ENCODE peak calls at places on chromosome 18, in five cellular contexts. L is AG20443, J is glutamatergic neuron, D is SJSA1, A is right cardiac atrium. I is an unnamed sample.

GRCh38 chr18:75203456-75204261 is 5.3 kb downstream of the PTGR3 start:
- DNase-seq in L (peak), D (no peak), J (no peak), A (peak), I (no peak)

GRCh38 chr18:70293166-70293565 is 4.3 kb downstream of the SOCS6 start:
- DNase-seq in L (no peak), J (no peak), A (no peak), D (no peak), I (no peak)

GRCh38 chr18:63472380-63472779 is 4.4 kb upstream of the SERPINB5 start:
- DNase-seq in J (no peak), D (no peak), A (no peak), L (no peak), I (peak)

GRCh38 chr18:58562999-58563667 is 65.8 kb downstream of the ALPK2 start:
- DNase-seq in J (no peak), A (no peak), L (no peak), D (no peak), I (no peak)

GRCh38 chr18:68660355-68661183 is 54.3 kb downstream of the TMX3 start:
- DNase-seq in A (no peak), D (no peak), L (peak), J (no peak), I (no peak)

GRCh38 chr18:60732146-60732545 is 359.6 kb upstream of the MC4R start:
- DNase-seq in D (no peak), A (no peak), J (no peak), L (no peak), I (no peak)

GRCh38 chr18:59779979-59780378 is 82.8 kb upstream of the CCBE1 start:
- DNase-seq in J (no peak), A (no peak), L (peak), D (no peak), I (no peak)

GRCh38 chr18:36638224-36638623 is 190.6 kb downstream of the TPGS2 start:
- DNase-seq in A (no peak), D (no peak), J (no peak), L (no peak), I (no peak)

GRCh38 chr18:48084858-48085257 is 154.4 kb upstream of the SMAD2 start:
- DNase-seq in A (no peak), D (no peak), J (no peak), L (no peak), I (peak)

GRCh38 chr18:60861575-60861974 is 471.7 kb upstream of the CDH20 start:
- DNase-seq in D (no peak), J (no peak), L (no peak), A (no peak), I (no peak)

GRCh38 chr18:40338284-40338683 is 1616.8 kb upstream of the PIK3C3 start:
- DNase-seq in J (no peak), L (no peak), A (no peak), D (no peak), I (no peak)

GRCh38 chr18:10290244-10291240 is 163.9 kb upstream of the APCDD1 start:
- DNase-seq in D (no peak), A (no peak), L (no peak), J (no peak), I (no peak)

GRCh38 chr18:14914771-14915170 is 166.8 kb downstream of the ANKRD30B start:
- DNase-seq in J (no peak), L (peak), D (no peak), A (no peak), I (no peak)

GRCh38 chr18:35852786-35853185 is 119.7 kb upstream of the RMP24 start:
- DNase-seq in D (no peak), J (no peak), A (no peak), L (no peak), I (no peak)

GRCh38 chr18:37429768-37430167 is 135.8 kb downstream of the CELF4 start:
- DNase-seq in D (no peak), A (no peak), J (no peak), L (no peak), I (no peak)

GRCh38 chr18:75896865-75897264 is 469.4 kb upstream of the SMIM21 start:
- DNase-seq in D (no peak), A (no peak), L (peak), J (no peak), I (peak)

GRCh38 chr18:45588284-45588683 is 27.0 kb upstream of the SLC14A2 start:
- DNase-seq in A (no peak), J (no peak), L (no peak), D (peak), I (no peak)

GRCh38 chr18:35875566-35875965 is 96.9 kb upstream of the RMP24 start:
- DNase-seq in J (no peak), A (no peak), L (no peak), D (no peak), I (no peak)

GRCh38 chr18:7414459-7414858 is 152.7 kb upstream of the PTPRM start:
- DNase-seq in D (no peak), A (no peak), J (no peak), L (no peak), I (no peak)

GRCh38 chr18:57533399-57533884 is 53.1 kb downstream of the FECH start:
- DNase-seq in A (no peak), L (no peak), D (no peak), J (no peak), I (no peak)